ENCODE peak calls at places on chromosomes 4 and X, in seven cellular contexts. One of them, this sample, is unnamed.

GRCh38 chr4:15901996-15902395 is 36.5 kb downstream of the FGFBP1 start:
- ATAC-seq in A549: no peak
- ATAC-seq in body of pancreas: no peak
- ATAC-seq in IMR-90: no peak
- ATAC-seq in activated CD8-positive, alpha-beta T cell treated with anti-CD3 and anti-CD28 coated beads for 36 hours: no peak
- ATAC-seq in lower lobe of right lung: no peak
- ATAC-seq in activated B cell treated with CpG ODN at 0.5 μM for 24 hours: no peak
- ATAC-seq in this sample: no peak

GRCh38 chrX:112678831-112679230 is 907 bp downstream of the LHFPL1 start:
- ATAC-seq in A549: no peak
- ATAC-seq in body of pancreas: no peak
- ATAC-seq in IMR-90: no peak
- ATAC-seq in activated CD8-positive, alpha-beta T cell treated with anti-CD3 and anti-CD28 coated beads for 36 hours: peak; percentile 66
- ATAC-seq in lower lobe of right lung: no peak
- ATAC-seq in activated B cell treated with CpG ODN at 0.5 μM for 24 hours: peak; percentile 37
- ATAC-seq in this sample: no peak

GRCh38 chrX:42837747-42838146 is 59.8 kb upstream of the PPP1R2C start:
- ATAC-seq in A549: no peak
- ATAC-seq in body of pancreas: no peak
- ATAC-seq in IMR-90: no peak
- ATAC-seq in activated CD8-positive, alpha-beta T cell treated with anti-CD3 and anti-CD28 coated beads for 36 hours: peak; percentile 34
- ATAC-seq in lower lobe of right lung: no peak
- ATAC-seq in activated B cell treated with CpG ODN at 0.5 μM for 24 hours: peak; percentile 34
- ATAC-seq in this sample: no peak

GRCh38 chrX:130330146-130330545 is 9.6 kb upstream of the SLC25A14 start:
- ATAC-seq in A549: no peak
- ATAC-seq in body of pancreas: no peak
- ATAC-seq in IMR-90: no peak
- ATAC-seq in activated CD8-positive, alpha-beta T cell treated with anti-CD3 and anti-CD28 coated beads for 36 hours: no peak
- ATAC-seq in lower lobe of right lung: no peak
- ATAC-seq in activated B cell treated with CpG ODN at 0.5 μM for 24 hours: no peak
- ATAC-seq in this sample: no peak

GRCh38 chr4:84235131-84235530 is 264.0 kb downstream of the NKX6-1 start:
- ATAC-seq in A549: no peak
- ATAC-seq in body of pancreas: no peak
- ATAC-seq in IMR-90: no peak
- ATAC-seq in activated CD8-positive, alpha-beta T cell treated with anti-CD3 and anti-CD28 coated beads for 36 hours: no peak
- ATAC-seq in lower lobe of right lung: no peak
- ATAC-seq in activated B cell treated with CpG ODN at 0.5 μM for 24 hours: no peak
- ATAC-seq in this sample: no peak

GRCh38 chrX:19875051-19875432 is 12.4 kb downstream of the SH3KBP1 start:
- ATAC-seq in A549: peak; percentile 49
- ATAC-seq in body of pancreas: no peak
- ATAC-seq in IMR-90: peak; percentile 14
- ATAC-seq in activated CD8-positive, alpha-beta T cell treated with anti-CD3 and anti-CD28 coated beads for 36 hours: peak; percentile 61
- ATAC-seq in lower lobe of right lung: peak; percentile 52
- ATAC-seq in activated B cell treated with CpG ODN at 0.5 μM for 24 hours: peak; percentile 79
- ATAC-seq in this sample: no peak

GRCh38 chr4:113145519-113146291 is 96.3 kb downstream of the ANK2 start:
- ATAC-seq in A549: no peak
- ATAC-seq in body of pancreas: peak; percentile 47
- ATAC-seq in IMR-90: no peak
- ATAC-seq in activated CD8-positive, alpha-beta T cell treated with anti-CD3 and anti-CD28 coated beads for 36 hours: no peak
- ATAC-seq in lower lobe of right lung: peak; percentile 46
- ATAC-seq in activated B cell treated with CpG ODN at 0.5 μM for 24 hours: no peak
- ATAC-seq in this sample: no peak

GRCh38 chrX:28408017-28408723 is 179.1 kb upstream of the IL1RAPL1 start:
- ATAC-seq in A549: no peak
- ATAC-seq in body of pancreas: no peak
- ATAC-seq in IMR-90: no peak
- ATAC-seq in activated CD8-positive, alpha-beta T cell treated with anti-CD3 and anti-CD28 coated beads for 36 hours: no peak
- ATAC-seq in lower lobe of right lung: no peak
- ATAC-seq in activated B cell treated with CpG ODN at 0.5 μM for 24 hours: no peak
- ATAC-seq in this sample: no peak

GRCh38 chrX:136867096-136867491 is 13.4 kb downstream of the RBMX start:
- ATAC-seq in A549: no peak
- ATAC-seq in body of pancreas: peak; percentile 38
- ATAC-seq in IMR-90: no peak
- ATAC-seq in activated CD8-positive, alpha-beta T cell treated with anti-CD3 and anti-CD28 coated beads for 36 hours: no peak
- ATAC-seq in lower lobe of right lung: peak; percentile 56
- ATAC-seq in activated B cell treated with CpG ODN at 0.5 μM for 24 hours: no peak
- ATAC-seq in this sample: peak; percentile 62

GRCh38 chrX:130071611-130072349 is 38.5 kb downstream of the ELF4 start:
- ATAC-seq in A549: no peak
- ATAC-seq in body of pancreas: peak; percentile 33
- ATAC-seq in IMR-90: no peak
- ATAC-seq in activated CD8-positive, alpha-beta T cell treated with anti-CD3 and anti-CD28 coated beads for 36 hours: no peak
- ATAC-seq in lower lobe of right lung: no peak
- ATAC-seq in activated B cell treated with CpG ODN at 0.5 μM for 24 hours: no peak
- ATAC-seq in this sample: no peak

GRCh38 chrX:45952030-45952429 is 593.2 kb downstream of the ZNF674 start:
- ATAC-seq in A549: peak; percentile 40
- ATAC-seq in body of pancreas: no peak
- ATAC-seq in IMR-90: no peak
- ATAC-seq in activated CD8-positive, alpha-beta T cell treated with anti-CD3 and anti-CD28 coated beads for 36 hours: no peak
- ATAC-seq in lower lobe of right lung: no peak
- ATAC-seq in activated B cell treated with CpG ODN at 0.5 μM for 24 hours: no peak
- ATAC-seq in this sample: no peak

DNA sequence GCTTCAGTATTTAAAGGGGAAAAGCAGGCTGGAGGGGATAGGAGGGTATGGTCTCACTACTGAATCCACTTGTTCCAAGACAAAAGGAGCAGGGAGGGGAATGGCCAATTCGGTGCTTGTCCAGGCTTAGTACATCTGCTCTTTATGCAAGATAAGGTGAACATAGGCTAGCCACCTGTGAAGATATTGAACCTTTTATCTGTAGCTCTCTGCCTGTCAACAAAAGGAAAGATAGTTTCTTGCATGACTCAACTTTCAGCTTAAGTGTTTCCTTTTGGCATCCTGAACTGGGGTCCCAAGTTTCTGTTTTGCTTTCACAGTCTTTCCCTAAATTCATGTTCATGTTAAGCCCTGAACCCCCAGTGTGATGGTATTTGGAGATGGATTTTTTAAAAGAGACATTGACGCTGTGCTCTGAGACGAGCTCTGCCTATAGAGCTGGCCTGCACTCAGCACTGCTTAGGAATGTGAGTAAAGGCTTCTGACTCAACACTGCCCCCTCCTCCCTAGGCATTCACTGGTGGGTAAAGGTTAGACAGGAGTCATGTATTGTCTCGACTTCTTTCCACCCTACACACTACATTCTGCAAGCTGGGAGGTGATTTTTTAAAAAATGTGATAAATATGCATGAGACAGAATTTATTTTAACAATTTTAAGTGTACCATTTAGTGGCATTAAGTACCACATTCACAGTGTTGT is 28.2 kb downstream of the FAM149A start:
- ATAC-seq in A549: peak; percentile 98
- ATAC-seq in body of pancreas: peak; percentile 68
- ATAC-seq in IMR-90: peak; percentile 89
- ATAC-seq in activated CD8-positive, alpha-beta T cell treated with anti-CD3 and anti-CD28 coated beads for 36 hours: peak; percentile 82
- ATAC-seq in lower lobe of right lung: peak; percentile 82
- ATAC-seq in activated B cell treated with CpG ODN at 0.5 μM for 24 hours: no peak
- ATAC-seq in this sample: no peak
- TF ChIP-seq CTCF in A549: peak; percentile 16
- TF ChIP-seq CTCF in body of pancreas: peak; percentile 8
- TF ChIP-seq CTCF in IMR-90: peak; percentile 7
- TF ChIP-seq CTCF in activated CD8-positive, alpha-beta T cell treated with anti-CD3 and anti-CD28 coated beads for 36 hours: no peak
- TF ChIP-seq CTCF in lower lobe of right lung: peak; percentile 21
- TF ChIP-seq CTCF in activated B cell treated with CpG ODN at 0.5 μM for 24 hours: no peak
- TF ChIP-seq CTCF in this sample: peak; percentile 25

GRCh38 chr4:20487446-20487845 is 212.8 kb upstream of the PACRGL start:
- ATAC-seq in A549: no peak
- ATAC-seq in body of pancreas: no peak
- ATAC-seq in IMR-90: no peak
- ATAC-seq in activated CD8-positive, alpha-beta T cell treated with anti-CD3 and anti-CD28 coated beads for 36 hours: no peak
- ATAC-seq in lower lobe of right lung: no peak
- ATAC-seq in activated B cell treated with CpG ODN at 0.5 μM for 24 hours: no peak
- ATAC-seq in this sample: no peak

GRCh38 chr4:20487852-20488251 is 212.4 kb upstream of the PACRGL start:
- ATAC-seq in A549: no peak
- ATAC-seq in body of pancreas: no peak
- ATAC-seq in IMR-90: no peak
- ATAC-seq in activated CD8-positive, alpha-beta T cell treated with anti-CD3 and anti-CD28 coated beads for 36 hours: no peak
- ATAC-seq in lower lobe of right lung: no peak
- ATAC-seq in activated B cell treated with CpG ODN at 0.5 μM for 24 hours: no peak
- ATAC-seq in this sample: no peak

GRCh38 chr4:20493761-20494353 is 206.4 kb upstream of the PACRGL start:
- ATAC-seq in A549: no peak
- ATAC-seq in body of pancreas: no peak
- ATAC-seq in IMR-90: peak; percentile 96
- ATAC-seq in activated CD8-positive, alpha-beta T cell treated with anti-CD3 and anti-CD28 coated beads for 36 hours: no peak
- ATAC-seq in lower lobe of right lung: no peak
- ATAC-seq in activated B cell treated with CpG ODN at 0.5 μM for 24 hours: no peak
- ATAC-seq in this sample: no peak

GRCh38 chr4:20486433-20486832 is 213.8 kb upstream of the PACRGL start:
- ATAC-seq in A549: no peak
- ATAC-seq in body of pancreas: no peak
- ATAC-seq in IMR-90: no peak
- ATAC-seq in activated CD8-positive, alpha-beta T cell treated with anti-CD3 and anti-CD28 coated beads for 36 hours: no peak
- ATAC-seq in lower lobe of right lung: no peak
- ATAC-seq in activated B cell treated with CpG ODN at 0.5 μM for 24 hours: no peak
- ATAC-seq in this sample: no peak

DNA sequence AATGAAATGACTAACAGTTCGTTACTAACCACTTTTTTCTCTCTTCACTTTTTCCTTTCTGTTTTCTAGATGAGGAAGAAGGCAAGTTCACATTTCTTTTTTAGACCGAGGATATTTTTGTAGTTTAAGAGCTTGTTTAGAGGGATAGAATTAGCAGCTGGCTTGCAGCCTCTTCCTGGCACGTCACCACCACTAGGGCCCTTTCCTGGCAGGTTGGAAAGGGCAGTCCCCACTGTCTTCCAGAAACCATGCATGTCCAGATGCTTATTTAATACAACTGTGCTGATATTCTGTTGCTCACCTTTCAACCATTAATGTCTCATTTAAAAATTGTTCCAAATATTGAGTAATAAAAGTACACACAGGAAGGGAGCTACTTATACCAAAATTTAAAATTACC is 209.5 kb upstream of the PACRGL start:
- ATAC-seq in A549: no peak
- ATAC-seq in body of pancreas: no peak
- ATAC-seq in IMR-90: no peak
- ATAC-seq in activated CD8-positive, alpha-beta T cell treated with anti-CD3 and anti-CD28 coated beads for 36 hours: no peak
- ATAC-seq in lower lobe of right lung: no peak
- ATAC-seq in activated B cell treated with CpG ODN at 0.5 μM for 24 hours: no peak
- ATAC-seq in this sample: no peak
- TF ChIP-seq CTCF in A549: no peak
- TF ChIP-seq CTCF in body of pancreas: no peak
- TF ChIP-seq CTCF in IMR-90: no peak
- TF ChIP-seq CTCF in activated CD8-positive, alpha-beta T cell treated with anti-CD3 and anti-CD28 coated beads for 36 hours: no peak
- TF ChIP-seq CTCF in lower lobe of right lung: no peak
- TF ChIP-seq CTCF in activated B cell treated with CpG ODN at 0.5 μM for 24 hours: no peak
- TF ChIP-seq CTCF in this sample: peak; percentile 33

DNA sequence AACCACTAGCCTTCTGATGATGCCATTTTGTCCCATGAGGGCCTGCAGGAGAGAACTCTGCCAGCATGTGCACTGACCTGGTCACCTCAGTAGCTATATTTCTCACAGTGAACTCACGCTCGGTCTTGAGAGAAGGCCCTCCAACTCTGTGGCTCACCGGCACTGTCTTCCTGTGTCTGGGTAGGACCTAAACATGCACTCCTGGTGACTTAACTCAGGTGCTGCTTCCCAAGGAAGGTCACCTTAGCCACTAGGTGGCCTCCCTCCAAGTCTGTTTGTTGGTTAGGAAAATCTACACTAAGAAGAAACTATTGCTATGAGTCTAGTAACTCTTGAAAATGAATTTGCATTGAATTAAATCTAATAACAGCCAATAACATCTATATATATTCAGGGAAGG is 24.8 kb downstream of the TLR10 start:
- ATAC-seq in A549: peak; percentile 70
- ATAC-seq in body of pancreas: no peak
- ATAC-seq in IMR-90: no peak
- ATAC-seq in activated CD8-positive, alpha-beta T cell treated with anti-CD3 and anti-CD28 coated beads for 36 hours: no peak
- ATAC-seq in lower lobe of right lung: no peak
- ATAC-seq in activated B cell treated with CpG ODN at 0.5 μM for 24 hours: no peak
- ATAC-seq in this sample: no peak
- TF ChIP-seq CTCF in A549: peak; percentile 32
- TF ChIP-seq CTCF in body of pancreas: peak; percentile 21
- TF ChIP-seq CTCF in IMR-90: no peak
- TF ChIP-seq CTCF in activated CD8-positive, alpha-beta T cell treated with anti-CD3 and anti-CD28 coated beads for 36 hours: no peak
- TF ChIP-seq CTCF in lower lobe of right lung: peak; percentile 25
- TF ChIP-seq CTCF in activated B cell treated with CpG ODN at 0.5 μM for 24 hours: no peak
- TF ChIP-seq CTCF in this sample: no peak

DNA sequence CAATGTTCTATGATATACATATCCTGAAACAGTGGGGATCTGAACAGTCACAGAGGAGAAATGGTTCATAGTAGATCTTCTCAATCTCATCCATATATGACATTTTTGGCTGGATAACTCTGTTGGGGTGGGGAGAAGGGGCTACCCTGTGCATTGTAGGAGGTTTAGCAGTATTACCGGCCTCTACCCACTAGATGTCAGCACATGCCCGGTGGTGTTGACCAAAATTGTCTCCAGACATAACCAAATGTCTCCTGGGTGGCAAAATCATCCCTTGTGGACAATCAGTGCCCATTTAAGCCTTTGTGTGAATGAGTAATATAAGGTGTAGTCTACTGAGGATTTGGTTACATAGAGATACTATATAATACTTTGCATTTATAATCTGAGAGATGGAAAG is 89.9 kb downstream of the PLS3 start:
- ATAC-seq in A549: peak; percentile 89
- ATAC-seq in body of pancreas: no peak
- ATAC-seq in IMR-90: peak; percentile 89
- ATAC-seq in activated CD8-positive, alpha-beta T cell treated with anti-CD3 and anti-CD28 coated beads for 36 hours: no peak
- ATAC-seq in lower lobe of right lung: peak; percentile 65
- ATAC-seq in activated B cell treated with CpG ODN at 0.5 μM for 24 hours: no peak
- ATAC-seq in this sample: peak; percentile 41
- TF ChIP-seq CTCF in A549: peak; percentile 57
- TF ChIP-seq CTCF in body of pancreas: peak; percentile 13
- TF ChIP-seq CTCF in IMR-90: peak; percentile 59
- TF ChIP-seq CTCF in activated CD8-positive, alpha-beta T cell treated with anti-CD3 and anti-CD28 coated beads for 36 hours: peak; percentile 27
- TF ChIP-seq CTCF in lower lobe of right lung: peak; percentile 32
- TF ChIP-seq CTCF in activated B cell treated with CpG ODN at 0.5 μM for 24 hours: no peak
- TF ChIP-seq CTCF in this sample: no peak

GRCh38 chr4:154312246-154312645 is 179.4 kb downstream of the DCHS2 start:
- ATAC-seq in A549: no peak
- ATAC-seq in body of pancreas: no peak
- ATAC-seq in IMR-90: no peak
- ATAC-seq in activated CD8-positive, alpha-beta T cell treated with anti-CD3 and anti-CD28 coated beads for 36 hours: no peak
- ATAC-seq in lower lobe of right lung: no peak
- ATAC-seq in activated B cell treated with CpG ODN at 0.5 μM for 24 hours: no peak
- ATAC-seq in this sample: no peak

GRCh38 chr4:154315741-154316140 is 175.9 kb downstream of the DCHS2 start:
- ATAC-seq in A549: no peak
- ATAC-seq in body of pancreas: no peak
- ATAC-seq in IMR-90: no peak
- ATAC-seq in activated CD8-positive, alpha-beta T cell treated with anti-CD3 and anti-CD28 coated beads for 36 hours: no peak
- ATAC-seq in lower lobe of right lung: no peak
- ATAC-seq in activated B cell treated with CpG ODN at 0.5 μM for 24 hours: no peak
- ATAC-seq in this sample: no peak

GRCh38 chr4:154313004-154313587 is 178.5 kb downstream of the DCHS2 start:
- ATAC-seq in A549: no peak
- ATAC-seq in body of pancreas: no peak
- ATAC-seq in IMR-90: no peak
- ATAC-seq in activated CD8-positive, alpha-beta T cell treated with anti-CD3 and anti-CD28 coated beads for 36 hours: no peak
- ATAC-seq in lower lobe of right lung: no peak
- ATAC-seq in activated B cell treated with CpG ODN at 0.5 μM for 24 hours: no peak
- ATAC-seq in this sample: no peak

GRCh38 chr4:154317600-154317999 is 174.0 kb downstream of the DCHS2 start:
- ATAC-seq in A549: no peak
- ATAC-seq in body of pancreas: no peak
- ATAC-seq in IMR-90: no peak
- ATAC-seq in activated CD8-positive, alpha-beta T cell treated with anti-CD3 and anti-CD28 coated beads for 36 hours: no peak
- ATAC-seq in lower lobe of right lung: no peak
- ATAC-seq in activated B cell treated with CpG ODN at 0.5 μM for 24 hours: no peak
- ATAC-seq in this sample: no peak

GRCh38 chr4:154314248-154314647 is 177.4 kb downstream of the DCHS2 start:
- ATAC-seq in A549: peak; percentile 54
- ATAC-seq in body of pancreas: no peak
- ATAC-seq in IMR-90: no peak
- ATAC-seq in activated CD8-positive, alpha-beta T cell treated with anti-CD3 and anti-CD28 coated beads for 36 hours: no peak
- ATAC-seq in lower lobe of right lung: no peak
- ATAC-seq in activated B cell treated with CpG ODN at 0.5 μM for 24 hours: no peak
- ATAC-seq in this sample: no peak
- TF ChIP-seq CTCF in A549: peak; percentile 27
- TF ChIP-seq CTCF in body of pancreas: no peak
- TF ChIP-seq CTCF in IMR-90: no peak
- TF ChIP-seq CTCF in activated CD8-positive, alpha-beta T cell treated with anti-CD3 and anti-CD28 coated beads for 36 hours: no peak
- TF ChIP-seq CTCF in lower lobe of right lung: peak; percentile 26
- TF ChIP-seq CTCF in activated B cell treated with CpG ODN at 0.5 μM for 24 hours: no peak
- TF ChIP-seq CTCF in this sample: peak; percentile 41